ENCODE peak calls at places on chromosomes 7 and 10, in nine cellular contexts. Q is cardiac muscle cell, O is lower leg skin, E is glutamatergic neuron, G is upper lobe of right lung, V is activated B cell treated with CpG ODN at 0.5 μM for 24 hours, B is AG10803, S is astrocyte of the spinal cord, P is lower lobe of right lung. W is an unnamed sample.

GRCh38 chr7:158495780-158496179 is 91.8 kb downstream of the PTPRN2 start:
- DNase-seq in S (no peak), O (no peak), V (no peak), G (no peak), P (no peak), E (peak), B (no peak), Q (peak), W (no peak)

GRCh38 chr10:63206997-63207952 is 74.1 kb downstream of the NRBF2 start:
- DNase-seq in S (peak), Q (peak), E (no peak), O (peak), B (peak), P (no peak), G (no peak), V (no peak), W (peak)

GRCh38 chr10:68179016-68179415 is 52.9 kb downstream of the ATOH7 start:
- DNase-seq in E (no peak), Q (no peak), S (no peak), O (no peak), P (no peak), B (no peak), V (no peak), G (no peak), W (no peak)

GRCh38 chr10:11663763-11664555 is 52.5 kb upstream of the USP6NL start:
- DNase-seq in O (no peak), V (peak), E (no peak), Q (no peak), P (no peak), G (no peak), B (no peak), S (no peak), W (no peak)

GRCh38 chr7:105149827-105150226 is 135.8 kb downstream of the KMT2E start:
- DNase-seq in G (no peak), B (peak), V (no peak), O (no peak), P (no peak), E (no peak), Q (peak), S (peak), W (no peak)

GRCh38 chr7:106180721-106181120 is 68.6 kb upstream of the SYPL1 start:
- DNase-seq in P (no peak), V (no peak), G (no peak), E (no peak), B (no peak), O (peak), Q (no peak), S (no peak), W (no peak)

GRCh38 chr10:102675887-102676616 is 31.8 kb downstream of the TRIM8 start:
- DNase-seq in E (no peak), S (peak), V (no peak), O (peak), G (no peak), P (no peak), B (peak), Q (peak), W (peak)

GRCh38 chr10:77746313-77746712 is 108.7 kb upstream of the KCNMA1 start:
- DNase-seq in G (no peak), V (no peak), O (no peak), Q (peak), E (no peak), P (no peak), S (peak), B (peak), W (no peak)

GRCh38 chr7:139106959-139107358 is 2.6 kb downstream of the ZC3HAV1 start:
- DNase-seq in V (no peak), B (no peak), O (no peak), P (no peak), Q (no peak), G (no peak), S (no peak), E (no peak), W (no peak)

GRCh38 chr10:96697026-96697425 is 23.3 kb downstream of the PIK3AP1 start:
- DNase-seq in B (no peak), E (no peak), V (no peak), G (no peak), S (no peak), Q (no peak), O (no peak), P (no peak), W (no peak)

GRCh38 chr7:29806131-29806792 is at the start of gene WIPF3:
- DNase-seq in E (peak), O (no peak), P (peak), G (peak), B (no peak), V (no peak), Q (peak), S (no peak), W (no peak)

GRCh38 chr7:153772966-153773365 is 279.2 kb upstream of the DPP6 start:
- DNase-seq in B (no peak), S (no peak), E (no peak), V (no peak), P (no peak), O (no peak), G (no peak), Q (no peak), W (no peak)

GRCh38 chr10:104548090-104548489 is 93.0 kb upstream of the SORCS3 start:
- DNase-seq in P (no peak), V (no peak), Q (peak), E (no peak), S (peak), B (peak), G (no peak), O (no peak), W (peak)

GRCh38 chr7:101617451-101618206 is 11.5 kb downstream of the MYL10 start:
- DNase-seq in G (no peak), P (no peak), O (no peak), V (no peak), B (no peak), S (no peak), Q (no peak), E (no peak), W (no peak)

GRCh38 chr7:110841840-110842579 is 248.9 kb upstream of the LRRN3 start:
- DNase-seq in O (no peak), B (no peak), E (peak), P (no peak), V (no peak), Q (no peak), G (no peak), S (no peak), W (no peak)

GRCh38 chr7:46833186-46833585 is 748.7 kb downstream of the TNS3 start:
- DNase-seq in S (no peak), Q (no peak), B (no peak), E (no peak), O (no peak), G (no peak), V (no peak), P (no peak), W (no peak)

GRCh38 chr7:137992042-137992737 is 9.7 kb downstream of the CREB3L2 start:
- DNase-seq in G (no peak), Q (peak), E (no peak), S (peak), V (no peak), P (no peak), O (no peak), B (peak), W (peak)

GRCh38 chr7:24573554-24574338 is 494 bp downstream of the PALS2 start:
- DNase-seq in B (peak), P (peak), O (peak), Q (peak), V (peak), E (peak), G (peak), S (peak), W (no peak)

GRCh38 chr10:128915630-128916029 is 551.4 kb upstream of the MGMT start:
- DNase-seq in V (no peak), G (no peak), P (no peak), S (no peak), B (no peak), Q (no peak), O (no peak), E (no peak), W (no peak)

GRCh38 chr7:105199372-105199771 is 185.4 kb downstream of the KMT2E start:
- DNase-seq in V (no peak), E (no peak), G (no peak), P (no peak), S (no peak), B (no peak), O (no peak), Q (no peak), W (no peak)

GRCh38 chr7:51263631-51264484 is 52.8 kb downstream of the COBL start:
- DNase-seq in S (no peak), V (no peak), Q (no peak), G (no peak), O (no peak), E (no peak), P (no peak), B (no peak), W (no peak)

GRCh38 chr7:108136191-108136581 is 6.0 kb upstream of the LAMB4 start:
- DNase-seq in O (no peak), B (no peak), P (no peak), G (no peak), V (no peak), E (no peak), S (no peak), Q (no peak), W (no peak)

GRCh38 chr10:87771871-87772500 is 46.0 kb downstream of the ATAD1 start:
- DNase-seq in P (no peak), O (no peak), G (no peak), B (peak), V (no peak), E (no peak), Q (peak), S (peak), W (no peak)

GRCh38 chr10:48470893-48471805 is 133.7 kb downstream of the ARHGAP22 start:
- DNase-seq in B (peak), V (peak), G (peak), S (peak), P (no peak), Q (peak), O (no peak), E (no peak), W (no peak)

GRCh38 chr10:100347568-100348195 is 649 bp downstream of the SCD start:
- DNase-seq in S (no peak), E (peak), V (no peak), B (no peak), P (no peak), O (no peak), Q (no peak), G (no peak), W (no peak)

GRCh38 chr7:101678713-101679112 is 49.6 kb upstream of the MYL10 start:
- DNase-seq in G (no peak), V (no peak), E (no peak), O (no peak), S (peak), P (no peak), B (peak), Q (peak), W (no peak)

GRCh38 chr7:100171840-100172239 is 3.4 kb upstream of the GAL3ST4 start:
- DNase-seq in G (peak), Q (no peak), V (no peak), B (no peak), O (no peak), E (no peak), P (no peak), S (no peak), W (no peak)

GRCh38 chr10:97333601-97334369 is 744 bp downstream of the FRAT2 start:
- DNase-seq in B (peak), E (peak), Q (peak), P (peak), G (peak), S (peak), O (peak), V (no peak), W (no peak)

GRCh38 chr10:30755474-30755873 is 125.9 kb upstream of the LYZL2 start:
- DNase-seq in E (no peak), V (no peak), S (no peak), O (peak), P (no peak), B (peak), Q (peak), G (no peak), W (no peak)

GRCh38 chr10:102152545-102152890 is 329 bp downstream of the NOLC1 start:
- DNase-seq in G (no peak), Q (peak), S (no peak), O (no peak), V (no peak), P (no peak), B (peak), E (peak), W (no peak)

GRCh38 chr10:6590100-6590499 is 10.0 kb upstream of the PRKCQ start:
- DNase-seq in B (no peak), P (no peak), S (no peak), Q (no peak), V (no peak), O (no peak), G (no peak), E (no peak), W (no peak)

GRCh38 chr7:12386237-12386839 is 17.3 kb downstream of the VWDE start:
- DNase-seq in E (peak), P (no peak), S (no peak), B (no peak), G (no peak), V (no peak), O (no peak), Q (no peak), W (no peak)

GRCh38 chr10:110376021-110376773 is 71.5 kb upstream of the SMNDC1 start:
- DNase-seq in P (peak), Q (no peak), G (peak), B (no peak), V (no peak), E (no peak), S (no peak), O (no peak), W (no peak)

GRCh38 chr7:72447465-72448204 is 35.5 kb upstream of the CALN1 start:
- DNase-seq in G (no peak), P (no peak), V (no peak), B (no peak), O (no peak), S (no peak), Q (no peak), E (no peak), W (no peak)

GRCh38 chr7:79702116-79702515 is 248.6 kb upstream of the MAGI2 start:
- DNase-seq in B (peak), E (no peak), V (no peak), S (no peak), Q (no peak), P (no peak), O (no peak), G (no peak), W (no peak)

GRCh38 chr7:82443044-82443800 is at the start of gene CACNA2D1:
- DNase-seq in Q (peak), V (no peak), B (peak), O (peak), P (no peak), E (peak), G (peak), S (peak), W (no peak)

GRCh38 chr10:43692051-43692825 is 43.6 kb upstream of the ZNF32 start:
- DNase-seq in P (no peak), E (no peak), B (peak), G (peak), V (no peak), S (no peak), O (no peak), Q (peak), W (no peak)

GRCh38 chr10:102167861-102168260 is 15.7 kb downstream of the NOLC1 start:
- DNase-seq in O (no peak), S (no peak), Q (no peak), P (no peak), V (no peak), B (peak), E (no peak), G (no peak), W (no peak)

DNA sequence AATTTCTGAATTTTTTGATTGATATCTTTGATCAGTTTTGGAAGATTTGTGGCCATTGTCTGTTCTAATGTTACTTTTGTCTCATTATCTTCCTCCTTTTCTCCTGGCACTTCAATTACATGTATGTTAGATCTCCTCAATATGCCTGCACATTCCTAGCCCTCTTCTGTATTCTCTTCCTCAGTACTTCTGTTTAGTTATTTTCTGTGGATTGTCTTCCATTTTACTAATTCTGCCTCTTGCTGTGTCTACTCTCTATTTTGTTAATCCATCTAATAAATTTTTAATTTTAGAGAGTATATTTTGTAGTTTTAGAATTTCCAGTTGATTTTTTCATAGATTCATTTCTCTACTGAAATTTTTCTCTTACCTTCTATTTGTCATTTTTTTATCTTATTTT is 137.1 kb downstream of the INSYN2A start:
- DNase-seq in V (no peak), O (no peak), G (no peak), Q (no peak), B (no peak), E (no peak), P (no peak), S (no peak), W (no peak)
- TF ChIP-seq CTCF in V (no peak), O (no peak), G (no peak), Q (no peak), B (no peak), E (no peak), P (no peak), S (no peak), W (no peak)

GRCh38 chr10:4068255-4069028 is 283.4 kb upstream of the KLF6 start:
- DNase-seq in P (no peak), S (no peak), O (no peak), G (no peak), E (no peak), B (no peak), V (no peak), Q (no peak), W (no peak)

GRCh38 chr10:4064489-4064888 is 279.5 kb upstream of the KLF6 start:
- DNase-seq in Q (no peak), V (no peak), B (no peak), O (no peak), S (no peak), P (no peak), G (no peak), E (no peak), W (no peak)

GRCh38 chr10:4067552-4068254 is 282.7 kb upstream of the KLF6 start:
- DNase-seq in V (no peak), E (no peak), O (no peak), S (no peak), G (no peak), Q (peak), P (no peak), B (no peak), W (no peak)

GRCh38 chr10:4069491-4069890 is 284.5 kb upstream of the KLF6 start:
- DNase-seq in S (peak), V (no peak), E (no peak), Q (peak), B (peak), P (no peak), O (no peak), G (no peak), W (no peak)

DNA sequence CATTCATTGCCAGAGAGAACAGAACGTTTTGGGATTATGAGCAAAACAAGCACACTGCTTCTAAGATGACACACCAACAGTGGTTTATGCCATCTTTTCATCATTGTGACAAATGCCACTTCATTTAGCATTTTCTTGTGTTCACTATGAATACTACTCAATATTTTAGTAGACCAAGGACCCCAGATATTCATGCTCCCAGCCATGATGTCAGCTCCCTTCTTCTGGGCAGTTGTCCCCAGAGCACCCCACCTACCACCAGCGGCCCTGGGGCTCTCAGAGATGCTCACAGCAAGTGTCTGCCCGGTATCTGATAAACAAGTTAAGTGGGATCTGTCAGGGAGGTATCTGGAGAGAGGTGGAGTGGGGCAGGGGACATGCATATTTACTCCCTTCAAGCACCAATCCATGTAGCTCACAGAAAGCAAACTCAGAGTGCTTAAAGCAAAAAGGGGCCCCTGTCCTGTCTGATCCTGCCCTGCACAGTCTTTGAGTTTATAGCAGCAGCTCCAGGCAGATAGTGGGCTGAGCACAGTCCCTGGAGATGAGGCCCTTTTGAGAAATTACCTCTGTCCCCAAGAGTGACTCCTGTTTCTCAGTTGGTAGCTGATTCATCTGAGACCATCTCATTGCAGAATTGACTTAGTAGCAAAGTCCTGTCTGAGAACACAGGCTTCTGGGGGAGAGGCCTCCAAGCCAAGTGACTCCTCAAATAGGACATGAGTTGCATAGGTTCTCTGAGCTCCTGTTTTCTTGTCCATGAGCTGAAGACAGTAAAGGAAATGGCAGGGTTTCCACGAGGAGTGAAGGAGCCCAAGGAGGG is 281.8 kb upstream of the KLF6 start:
- DNase-seq in G (no peak), Q (no peak), V (no peak), P (no peak), B (no peak), O (no peak), E (no peak), S (no peak), W (no peak)
- TF ChIP-seq CTCF in G (no peak), Q (no peak), V (no peak), P (no peak), B (no peak), O (no peak), E (no peak), S (no peak), W (no peak)

GRCh38 chr7:35551682-35552081 is 143.3 kb downstream of the HERPUD2 start:
- DNase-seq in G (no peak), V (no peak), E (no peak), O (no peak), S (no peak), B (no peak), Q (no peak), P (no peak), W (no peak)
- TF ChIP-seq CTCF in G (no peak), V (no peak), E (no peak), O (no peak), S (no peak), B (no peak), Q (no peak), P (no peak), W (no peak)

DNA sequence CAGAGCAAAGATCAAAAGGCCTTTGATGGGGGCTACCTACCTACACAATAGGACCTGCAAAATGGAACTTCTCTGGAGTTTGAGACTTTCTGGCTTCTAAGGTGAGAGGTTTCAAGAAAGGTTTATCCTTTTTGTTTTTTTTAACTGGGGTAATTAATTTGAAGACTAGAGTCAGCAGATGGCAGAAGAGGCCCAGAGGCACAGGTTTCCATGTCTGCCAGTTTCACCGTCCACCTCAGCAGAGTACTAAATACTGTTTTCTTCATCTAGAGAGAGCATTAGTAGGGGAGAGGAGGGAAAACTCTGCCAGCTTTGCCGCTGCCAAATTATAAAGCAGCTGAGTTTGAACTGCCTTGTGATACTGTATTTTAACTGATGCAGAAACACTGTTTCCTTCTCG is 138.7 kb downstream of the SLC25A13 start:
- DNase-seq in Q (peak), S (no peak), B (no peak), G (no peak), V (no peak), O (no peak), E (no peak), P (no peak), W (no peak)
- TF ChIP-seq CTCF in Q (no peak), S (no peak), B (peak), G (no peak), V (no peak), O (no peak), E (no peak), P (no peak), W (no peak)

GRCh38 chr7:93678185-93678584 is 103.7 kb upstream of the CALCR start:
- DNase-seq in S (no peak), O (no peak), V (no peak), Q (no peak), E (no peak), G (no peak), P (no peak), B (no peak), W (no peak)
- TF ChIP-seq CTCF in S (no peak), O (no peak), V (no peak), Q (no peak), E (no peak), G (no peak), P (no peak), B (no peak), W (no peak)

W was measured in retinal pigment epithelial cell.